ENCODE peak calls at places on chromosomes 3 and 15, in five cellular contexts. X, L, R, G and H are unnamed samples.

GRCh38 chr3:112149136-112149535 is 16.1 kb upstream of the GCSAM start:
- DNase-seq in X (no peak), L (no peak), R (no peak), G (no peak), H (no peak)

GRCh38 chr3:65181397-65181871 is 493.6 kb upstream of the ADAMTS9 start:
- DNase-seq in X (peak; percentile 53), L (no peak), R (no peak), G (no peak), H (no peak)

GRCh38 chr3:183966361-183966791 is 51.3 kb downstream of the ABCC5 start:
- DNase-seq in X (no peak), L (peak; percentile 72), R (no peak), G (no peak), H (no peak)

GRCh38 chr15:57138260-57138895 is 219.9 kb downstream of the TCF12 start:
- DNase-seq in X (peak; percentile 83), L (no peak), R (peak; percentile 82), G (peak; percentile 35), H (no peak)

GRCh38 chr3:172098698-172099494 is 59.5 kb downstream of the FNDC3B start:
- DNase-seq in X (peak; percentile 82), L (no peak), R (no peak), G (no peak), H (no peak)

GRCh38 chr3:149547954-149548728 is 73.6 kb downstream of the TM4SF4 start:
- DNase-seq in X (no peak), L (peak; percentile 41), R (peak; percentile 90), G (no peak), H (no peak)

GRCh38 chr3:190597291-190597690 is 83.4 kb downstream of the IL1RAP start:
- DNase-seq in X (no peak), L (no peak), R (no peak), G (no peak), H (no peak)

GRCh38 chr3:160941885-160942494 is 163.2 kb downstream of the B3GALNT1 start:
- DNase-seq in X (peak; percentile 88), L (peak; percentile 69), R (peak; percentile 61), G (peak; percentile 79), H (peak; percentile 29)

GRCh38 chr15:84598250-84598649 is 2.6 kb upstream of the ZSCAN2 start:
- DNase-seq in X (peak; percentile 57), L (no peak), R (peak; percentile 24), G (peak; percentile 66), H (no peak)

GRCh38 chr15:95684693-95685115 is 645.8 kb upstream of the NR2F2 start:
- DNase-seq in X (no peak), L (no peak), R (peak; percentile 93), G (no peak), H (peak; percentile 37)

GRCh38 chr3:17125738-17126137 is 241.0 kb downstream of the PLCL2 start:
- DNase-seq in X (no peak), L (no peak), R (no peak), G (no peak), H (no peak)

GRCh38 chr3:184261270-184262165 is at the start of gene CAMK2N2:
- DNase-seq in X (peak; percentile 95), L (peak; percentile 33), R (peak; percentile 47), G (peak; percentile 88), H (no peak)

GRCh38 chr3:42503957-42504333 is 1.5 kb downstream of the VIPR1 start:
- DNase-seq in X (peak; percentile 44), L (no peak), R (no peak), G (no peak), H (no peak)

GRCh38 chr3:15936347-15936746 is 138.6 kb upstream of the ANKRD28 start:
- DNase-seq in X (no peak), L (no peak), R (peak; percentile 9), G (no peak), H (no peak)

GRCh38 chr15:70569718-70570231 is 193.6 kb downstream of the UACA start:
- DNase-seq in X (peak; percentile 7), L (no peak), R (peak; percentile 69), G (no peak), H (no peak)

GRCh38 chr3:11245827-11246662 is 26.2 kb upstream of the ATG7 start:
- DNase-seq in X (no peak), L (no peak), R (no peak), G (no peak), H (no peak)

GRCh38 chr15:51311510-51311909 is 26.9 kb downstream of the CYP19A1 start:
- DNase-seq in X (no peak), L (no peak), R (no peak), G (no peak), H (no peak)
- H3K4me3 ChIP-seq in X (no peak overlapping the region), L (no peak overlapping the region), R (no peak overlapping the region), G (no peak overlapping the region), H (no peak overlapping the region)

DNA sequence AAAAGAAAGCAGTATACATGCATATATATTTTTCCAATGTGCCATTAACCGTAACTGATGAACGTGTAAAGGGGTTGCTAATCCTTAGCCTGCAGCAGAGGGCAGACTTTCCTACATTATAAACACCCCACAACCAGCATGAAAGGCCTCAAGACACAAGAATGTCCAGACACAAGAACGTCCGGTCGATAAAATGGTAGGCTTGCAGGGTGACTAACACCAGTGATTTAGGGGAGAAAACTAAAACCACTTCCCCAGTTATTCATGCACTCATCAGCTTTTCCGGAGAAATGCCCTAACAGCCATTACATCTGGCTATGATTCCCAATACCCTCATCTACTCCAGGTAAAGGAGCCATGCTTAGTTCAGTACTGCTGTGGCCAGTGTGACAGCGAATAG is 57.4 kb downstream of the LRTM1 start:
- DNase-seq in X (no peak), L (peak; percentile 19), R (peak; percentile 97), G (no peak), H (peak; percentile 95)
- TF ChIP-seq CTCF in X (peak; percentile 68), L (no peak), R (peak; percentile 88), G (peak; percentile 35), H (peak; percentile 75)

GRCh38 chr15:49620174-49620573 is 444 bp downstream of the FAM227B start:
- DNase-seq in X (no peak), L (no peak), R (peak; percentile 33), G (no peak), H (no peak)
- H3K4me3 ChIP-seq in X (peak overlapping the region; percentile 97), L (peak overlapping the region; percentile 63), R (peak overlapping the region; percentile 58), G (peak overlapping the region; percentile 78), H (peak overlapping the region; percentile 85)

DNA sequence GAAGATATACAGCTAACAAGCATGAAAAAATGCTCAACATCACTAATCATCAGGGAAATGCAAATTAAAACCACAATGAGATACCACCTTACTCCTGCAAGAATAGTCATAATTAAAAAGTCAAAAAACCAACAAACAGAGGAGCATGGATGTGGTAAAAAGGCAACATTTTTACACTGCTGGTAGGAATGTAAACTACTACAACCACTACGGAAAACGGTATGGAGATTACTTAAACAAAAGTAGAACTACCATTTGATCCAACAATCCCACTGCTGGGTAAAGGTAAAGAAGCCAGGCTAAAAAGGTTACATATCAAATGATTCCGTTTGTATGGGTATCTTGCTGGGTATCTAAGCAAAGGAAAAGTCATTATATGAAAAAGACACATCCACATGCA is 53.8 kb downstream of the STAG1 start:
- DNase-seq in X (no peak), L (no peak), R (no peak), G (no peak), H (no peak)
- TF ChIP-seq CTCF in X (peak; percentile 43), L (no peak), R (peak; percentile 14), G (no peak), H (no peak)

DNA sequence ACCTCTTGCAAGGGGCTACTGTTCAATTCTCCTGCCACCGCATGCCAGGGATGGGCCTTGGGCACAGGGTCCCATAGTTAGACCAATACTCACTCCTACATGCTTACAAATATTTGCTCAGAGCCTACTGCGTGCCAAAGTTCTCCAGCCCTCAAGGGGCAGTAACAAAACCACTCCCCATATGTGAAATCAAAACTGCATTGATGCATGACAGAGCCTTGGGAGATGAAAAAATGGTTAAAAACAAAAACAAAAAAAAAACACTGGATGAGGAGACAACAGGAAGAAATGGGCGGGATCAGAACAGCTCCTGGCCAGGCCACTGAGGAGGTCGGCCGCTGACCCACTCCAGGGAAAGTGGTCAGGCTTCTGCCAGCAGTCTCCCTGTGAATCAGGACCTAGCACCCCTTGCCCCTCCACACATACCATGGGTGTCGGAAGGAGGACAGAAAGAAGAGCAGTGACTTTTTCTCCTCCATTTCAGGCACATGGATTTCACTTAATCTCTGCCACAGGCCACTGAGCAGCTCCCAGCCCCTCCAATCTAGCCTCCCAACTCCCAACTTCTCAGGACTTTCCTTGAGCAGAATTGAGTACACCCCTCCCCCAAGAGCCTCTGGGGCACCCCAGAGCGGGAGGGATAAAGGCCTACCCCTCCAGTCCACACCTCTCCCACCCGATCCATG is 2.8 kb downstream of the PLXNB1 start:
- DNase-seq in X (no peak), L (no peak), R (no peak), G (no peak), H (no peak)
- H3K4me3 ChIP-seq in X (no peak overlapping the region), L (peak overlapping the region; percentile 74), R (no peak overlapping the region), G (no peak overlapping the region), H (no peak overlapping the region)

GRCh38 chr3:126664591-126665214 is 9.8 kb upstream of the TXNRD3 start:
- DNase-seq in X (peak; percentile 73), L (no peak), R (peak; percentile 15), G (no peak), H (no peak)
- TF ChIP-seq CTCF in X (peak; percentile 64), L (no peak), R (no peak), G (no peak), H (peak; percentile 39)

GRCh38 chr15:36884404-36885335 is 215.7 kb downstream of the MEIS2 start:
- DNase-seq in X (no peak), L (no peak), R (no peak), G (no peak), H (no peak)
- H3K4me3 ChIP-seq in X (peak overlapping the region; percentile 66), L (peak overlapping the region; percentile 27), R (no peak overlapping the region), G (no peak overlapping the region), H (no peak overlapping the region)